ENCODE peak calls at places on chromosome 3, in six cellular contexts. Q is HL-60, F is colonic mucosa, S is heart left ventricle, Z is breast epithelium, O is esophagus squamous epithelium. L is an unnamed sample.

GRCh38 chr3:151015762-151016161 is 43.2 kb upstream of the CLRN1 start:
- DNase-seq in Q (peak; percentile 10), F (no peak), S (no peak), Z (no peak), O (no peak), L (no peak)

GRCh38 chr3:65953881-65954733 is 84.6 kb downstream of the MAGI1 start:
- DNase-seq in Q (no peak), F (peak; percentile 87), S (peak; percentile 41), Z (peak; percentile 56), O (no peak), L (peak; percentile 59)

GRCh38 chr3:14319654-14320182 is 82.7 kb upstream of the SLC6A6 start:
- DNase-seq in Q (peak; percentile 90), F (peak; percentile 78), S (no peak), Z (no peak), O (no peak), L (no peak)

GRCh38 chr3:183500981-183501704 is 54.4 kb downstream of the KLHL6 start:
- DNase-seq in Q (no peak), F (no peak), S (no peak), Z (no peak), O (no peak), L (peak; percentile 11)

GRCh38 chr3:196168808-196169391 is 42.3 kb downstream of the ZDHHC19 start:
- DNase-seq in Q (no peak), F (no peak), S (peak; percentile 33), Z (no peak), O (no peak), L (no peak)

GRCh38 chr3:65538101-65538500 is 500.6 kb downstream of the MAGI1 start:
- DNase-seq in Q (no peak), F (no peak), S (no peak), Z (no peak), O (no peak), L (no peak)

GRCh38 chr3:33490641-33491241 is 50.5 kb upstream of the UBP1 start:
- DNase-seq in Q (no peak), F (no peak), S (no peak), Z (no peak), O (no peak), L (no peak)

GRCh38 chr3:46183330-46183729 is 24.8 kb downstream of the CCR1 start:
- DNase-seq in Q (no peak), F (no peak), S (no peak), Z (no peak), O (no peak), L (peak; percentile 35)

GRCh38 chr3:160538906-160539305 is 26.5 kb downstream of the KPNA4 start:
- DNase-seq in Q (no peak), F (no peak), S (no peak), Z (no peak), O (no peak), L (no peak)

GRCh38 chr3:187679638-187680396 is 9.6 kb upstream of the SST start:
- DNase-seq in Q (peak; percentile 22), F (peak; percentile 78), S (peak; percentile 72), Z (peak; percentile 57), O (no peak), L (no peak)

GRCh38 chr3:89025185-89025584 is 82.2 kb upstream of the EPHA3 start:
- DNase-seq in Q (no peak), F (no peak), S (no peak), Z (no peak), O (no peak), L (no peak)

GRCh38 chr3:27508421-27508820 is 24.2 kb upstream of the SLC4A7 start:
- DNase-seq in Q (no peak), F (no peak), S (no peak), Z (no peak), O (no peak), L (no peak)

GRCh38 chr3:118863731-118864322 is 170.8 kb downstream of the IGSF11 start:
- DNase-seq in Q (no peak), F (no peak), S (no peak), Z (no peak), O (no peak), L (no peak)

GRCh38 chr3:126054870-126055269 is 29.1 kb downstream of the SLC41A3 start:
- DNase-seq in Q (no peak), F (no peak), S (no peak), Z (no peak), O (no peak), L (no peak)

GRCh38 chr3:11631822-11632221 is 11.9 kb downstream of the VGLL4 start:
- DNase-seq in Q (no peak), F (no peak), S (no peak), Z (no peak), O (no peak), L (no peak)

GRCh38 chr3:156518726-156519125 is 36.2 kb downstream of the SSR3 start:
- DNase-seq in Q (no peak), F (no peak), S (no peak), Z (no peak), O (no peak), L (no peak)

GRCh38 chr3:141271279-141272033 is 39.8 kb downstream of the PXYLP1 start:
- DNase-seq in Q (no peak), F (no peak), S (no peak), Z (no peak), O (no peak), L (no peak)

GRCh38 chr3:159239054-159239453 is 437.2 kb downstream of the MFSD1 start:
- DNase-seq in Q (no peak), F (no peak), S (no peak), Z (no peak), O (no peak), L (no peak)

GRCh38 chr3:132256984-132257383 is 60.2 kb upstream of the ACP3 start:
- DNase-seq in Q (no peak), F (peak; percentile 35), S (no peak), Z (peak; percentile 20), O (no peak), L (peak; percentile 56)

GRCh38 chr3:132248490-132248889 is 68.7 kb upstream of the ACP3 start:
- DNase-seq in Q (no peak), F (no peak), S (no peak), Z (no peak), O (no peak), L (no peak)

GRCh38 chr3:132255041-132255745 is 62.0 kb upstream of the ACP3 start:
- DNase-seq in Q (no peak), F (no peak), S (no peak), Z (no peak), O (no peak), L (no peak)

GRCh38 chr3:132254076-132254755 is 63.0 kb upstream of the ACP3 start:
- DNase-seq in Q (no peak), F (no peak), S (no peak), Z (no peak), O (no peak), L (no peak)

DNA sequence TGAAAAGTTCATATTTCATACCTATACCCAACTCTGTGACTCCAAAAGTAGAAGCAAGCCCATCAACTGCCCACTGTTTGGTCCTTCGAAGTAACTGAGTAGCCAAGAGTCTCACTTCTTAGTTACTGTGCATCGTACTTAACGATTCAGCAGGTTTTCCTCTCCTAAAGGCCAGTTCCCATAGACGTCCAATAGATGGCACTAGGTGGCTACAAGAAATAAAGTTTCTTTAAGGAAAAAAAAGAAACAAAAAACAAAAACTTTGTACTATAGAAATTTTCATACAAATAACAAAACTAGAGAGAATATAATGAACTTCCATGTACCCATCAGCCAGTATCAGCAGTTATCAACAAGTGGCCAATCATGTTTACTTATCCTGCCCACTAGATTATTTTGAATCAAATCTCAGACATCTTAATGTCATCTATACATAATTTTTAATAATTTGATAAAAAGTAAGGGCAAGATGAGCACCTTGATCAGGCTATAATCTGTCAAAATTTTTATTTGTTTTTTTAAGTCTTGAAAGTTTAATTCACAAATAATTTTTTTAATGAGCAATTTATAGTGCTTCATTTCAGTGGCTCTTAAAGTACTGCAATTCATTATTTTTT is 63.8 kb upstream of the ACP3 start:
- DNase-seq in Q (peak; percentile 22), F (peak; percentile 23), S (peak; percentile 6), Z (no peak), O (no peak), L (no peak)
- TF ChIP-seq CTCF in Q (peak; percentile 66), F (peak; percentile 72), S (peak; percentile 69), Z (no peak), O (peak; percentile 77), L (peak; percentile 52)

GRCh38 chr3:13021141-13021933 is 51.9 kb downstream of the IQSEC1 start:
- DNase-seq in Q (no peak), F (no peak), S (no peak), Z (no peak), O (no peak), L (no peak)

GRCh38 chr3:13023251-13024055 is 49.8 kb downstream of the IQSEC1 start:
- DNase-seq in Q (no peak), F (no peak), S (peak; percentile 56), Z (no peak), O (no peak), L (no peak)

GRCh38 chr3:13022348-13023250 is 50.6 kb downstream of the IQSEC1 start:
- DNase-seq in Q (no peak), F (peak; percentile 51), S (peak; percentile 86), Z (peak; percentile 57), O (no peak), L (peak; percentile 87)

GRCh38 chr3:13020159-13020558 is 53.1 kb downstream of the IQSEC1 start:
- DNase-seq in Q (no peak), F (no peak), S (no peak), Z (no peak), O (no peak), L (no peak)

GRCh38 chr3:13021934-13022265 is 51.3 kb downstream of the IQSEC1 start:
- DNase-seq in Q (no peak), F (no peak), S (no peak), Z (no peak), O (no peak), L (no peak)
- H3K4me3 ChIP-seq in Q (no peak overlapping the region), F (peak overlapping the region; percentile 22), S (peak overlapping the region; percentile 55), Z (peak overlapping the region; percentile 26), O (peak overlapping the region; percentile 19), L (no peak overlapping the region)

GRCh38 chr3:54892168-54892567 is 35.7 kb downstream of the LRTM1 start:
- DNase-seq in Q (no peak), F (no peak), S (no peak), Z (no peak), O (no peak), L (no peak)
- H3K27ac ChIP-seq in Q (no peak overlapping the region), F (no peak overlapping the region), S (peak overlapping the region; percentile 68), Z (peak overlapping the region; percentile 65), O (peak overlapping the region; percentile 74), L (no peak overlapping the region)

GRCh38 chr3:144636833-144637232 is 665.2 kb downstream of the DIPK2A start:
- DNase-seq in Q (no peak), F (no peak), S (no peak), Z (no peak), O (no peak), L (no peak)
- TF ChIP-seq CTCF in Q (no peak), F (no peak), S (no peak), Z (no peak), O (peak; percentile 7), L (no peak)